ENCODE peak calls at places on chromosomes 13 and 19, in nine cellular contexts. J is pancreas, H is OCI-LY7, B is heart left ventricle, C is HFF-Myc, Z is testis, W is lung, R is esophagus muscularis mucosa, M is endodermal cell. Y is an unnamed sample.

GRCh38 chr13:50214514-50214913 is 199.3 kb downstream of the KCNRG start:
- DNase-seq in C (no peak), B (no peak), Z (no peak), W (no peak), M (no peak), H (no peak), J (no peak), R (no peak), Y (no peak)

GRCh38 chr19:29571181-29571580 is 34.9 kb upstream of the POP4 start:
- DNase-seq in H (no peak), J (no peak), W (no peak), B (no peak), C (no peak), M (no peak), Z (no peak), R (no peak), Y (no peak)

GRCh38 chr13:109389456-109389855 is 396.9 kb downstream of the IRS2 start:
- DNase-seq in W (no peak), M (no peak), B (no peak), C (no peak), R (peak; percentile 24), H (no peak), Z (no peak), J (no peak), Y (peak; percentile 35)

GRCh38 chr19:48659768-48660167 is 13.0 kb downstream of the NTN5 start:
- DNase-seq in J (no peak), R (no peak), H (no peak), C (no peak), W (peak; percentile 74), M (no peak), B (no peak), Z (no peak), Y (peak; percentile 30)

GRCh38 chr19:1416014-1416841 is 8.8 kb downstream of the DAZAP1 start:
- DNase-seq in R (no peak), C (no peak), H (no peak), W (no peak), B (no peak), J (peak; percentile 60), M (no peak), Z (no peak), Y (no peak)

GRCh38 chr19:5625641-5626040 is 2.8 kb downstream of the SAFB start:
- DNase-seq in C (no peak), R (no peak), Z (no peak), B (no peak), H (no peak), J (no peak), W (no peak), M (no peak), Y (no peak)

GRCh38 chr19:6501740-6502648 is at the start of gene TUBB4A:
- DNase-seq in M (peak; percentile 70), W (no peak), B (peak; percentile 32), C (no peak), Z (peak; percentile 59), J (no peak), H (peak; percentile 84), R (no peak), Y (no peak)

GRCh38 chr13:56752630-56753029 is 388.1 kb upstream of the PRR20A start:
- DNase-seq in W (no peak), Z (no peak), C (no peak), R (no peak), B (no peak), H (no peak), J (no peak), M (peak; percentile 65), Y (no peak)

GRCh38 chr13:110624766-110625756 is 9.7 kb downstream of the NAXD start:
- DNase-seq in B (no peak), R (no peak), C (no peak), M (peak; percentile 48), J (no peak), W (no peak), Z (no peak), H (no peak), Y (no peak)

GRCh38 chr19:3171894-3172679 is 6.5 kb upstream of the S1PR4 start:
- DNase-seq in Z (no peak), B (no peak), W (no peak), M (peak; percentile 33), J (no peak), H (no peak), C (no peak), R (no peak), Y (no peak)
- H3K4me3 ChIP-seq in Z (no peak overlapping the region), B (no peak overlapping the region), W (no peak overlapping the region), M (no peak overlapping the region), J (no peak overlapping the region), H (no peak overlapping the region), C (no peak overlapping the region), R (no peak overlapping the region), Y (no peak overlapping the region)

GRCh38 chr19:54030895-54031586 is 32.7 kb downstream of the VSTM1 start:
- DNase-seq in R (no peak), M (peak; percentile 59), B (no peak), C (no peak), Z (no peak), J (no peak), W (no peak), H (peak; percentile 14), Y (peak; percentile 41)
- TF ChIP-seq CTCF in R (no peak), M (peak; percentile 76), B (no peak), C (peak; percentile 63), Z (no peak), J (no peak), W (no peak), H (peak; percentile 70), Y (peak; percentile 65)

GRCh38 chr19:53824134-53824611 is at the start of gene NLRP12:
- DNase-seq in C (no peak), R (no peak), H (no peak), Z (no peak), M (no peak), J (no peak), B (peak; percentile 42), W (peak; percentile 31), Y (no peak)

GRCh38 chr19:53828531-53828930 is 4.4 kb upstream of the NLRP12 start:
- DNase-seq in B (no peak), W (no peak), M (no peak), J (no peak), H (no peak), C (no peak), R (no peak), Z (no peak), Y (no peak)

GRCh38 chr19:53818756-53819155 is 5.4 kb downstream of the NLRP12 start:
- DNase-seq in M (no peak), W (no peak), C (no peak), B (no peak), J (no peak), R (no peak), H (no peak), Z (no peak), Y (no peak)

DNA sequence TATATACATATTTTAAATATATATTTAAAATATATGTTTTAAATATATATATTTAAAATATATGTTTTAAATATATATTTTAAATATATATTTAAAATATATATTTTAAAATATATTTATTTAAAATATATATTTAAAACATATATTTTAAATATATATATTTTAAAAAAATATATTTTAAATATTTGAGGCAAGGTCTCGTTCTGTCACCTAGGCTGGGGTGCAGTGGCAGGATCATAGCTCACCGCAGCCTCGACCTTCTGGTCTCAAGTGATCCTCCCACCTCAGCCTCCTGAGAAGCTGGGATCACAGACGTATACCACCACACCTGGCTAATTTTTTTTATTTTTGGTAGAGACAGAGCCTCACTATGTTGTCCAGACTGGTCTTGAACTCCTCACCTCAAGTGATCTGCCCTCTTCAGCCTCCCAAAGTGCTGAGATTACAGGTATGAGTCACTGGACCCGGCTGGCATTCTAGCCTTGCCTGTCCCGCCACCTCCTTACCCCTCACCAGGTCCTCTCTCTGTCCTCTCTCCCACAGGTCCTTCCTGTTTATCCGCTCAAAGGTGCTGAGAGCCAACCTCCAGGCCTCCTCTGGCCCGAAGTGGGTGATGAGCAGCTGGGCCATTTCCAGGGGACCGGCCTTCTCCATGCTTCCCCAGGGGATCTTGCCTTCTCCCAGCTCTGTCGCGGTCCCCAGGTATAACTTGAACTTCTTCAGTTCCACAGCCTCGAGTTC is 564 bp downstream of the NLRP12 start:
- DNase-seq in W (no peak), J (no peak), Z (no peak), M (no peak), C (no peak), R (no peak), B (no peak), H (no peak), Y (no peak)
- H3K4me3 ChIP-seq in W (no peak overlapping the region), J (no peak overlapping the region), Z (no peak overlapping the region), M (no peak overlapping the region), C (no peak overlapping the region), R (no peak overlapping the region), B (no peak overlapping the region), H (no peak overlapping the region), Y (no peak overlapping the region)

GRCh38 chr19:18112989-18113478 is 15.5 kb downstream of the MAST3 start:
- DNase-seq in H (peak; percentile 81), W (peak; percentile 88), Z (peak; percentile 90), J (peak; percentile 87), C (peak; percentile 63), B (peak; percentile 85), M (peak; percentile 97), R (no peak), Y (peak; percentile 65)
- TF ChIP-seq CTCF in H (peak; percentile 90), W (peak; percentile 84), Z (peak; percentile 58), J (peak; percentile 79), C (peak; percentile 92), B (peak; percentile 83), M (peak; percentile 95), R (peak; percentile 84), Y (peak; percentile 94)

DNA sequence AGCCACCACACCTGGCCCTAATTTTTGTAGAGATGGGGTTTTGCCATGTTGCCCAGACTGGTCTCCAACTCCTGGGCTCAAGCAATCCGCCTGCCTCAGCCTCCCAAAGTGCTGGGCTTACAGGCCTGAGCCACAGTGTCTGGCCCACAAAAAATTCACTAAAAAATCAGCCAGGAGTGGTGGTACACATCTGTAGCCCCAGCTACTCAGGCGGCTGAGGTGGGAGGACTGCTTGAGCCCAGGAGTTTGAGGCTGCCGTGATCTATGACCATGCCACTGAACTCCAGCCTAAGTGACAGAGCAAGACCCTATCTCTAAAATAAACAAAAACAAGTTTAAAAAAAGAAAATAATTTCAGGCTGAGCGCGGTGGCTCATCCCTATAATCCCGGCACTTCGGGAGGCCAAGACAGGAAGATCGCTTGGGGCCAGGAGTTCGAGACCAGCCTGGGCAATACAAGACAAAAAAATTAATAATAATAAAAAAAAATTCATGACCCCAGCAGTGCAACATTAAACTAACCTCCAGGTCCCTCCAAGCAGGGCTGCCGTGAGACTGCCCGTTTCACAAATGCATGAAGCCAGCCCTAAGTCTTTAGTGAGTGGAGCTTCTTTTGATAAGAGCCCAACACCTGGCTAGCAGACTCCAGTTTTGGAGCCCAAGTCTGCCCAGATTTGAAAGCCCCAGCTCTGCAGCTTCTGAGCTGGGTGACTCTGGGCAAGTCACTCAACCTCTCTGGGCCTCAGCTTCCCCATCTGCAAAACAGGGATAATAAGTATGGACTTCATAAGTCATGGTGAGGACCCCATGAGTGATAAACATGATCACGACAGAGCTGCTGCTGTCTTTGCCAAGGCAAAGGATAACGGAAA is 38.6 kb upstream of the NANOS3 start:
- DNase-seq in W (no peak), R (no peak), M (no peak), H (no peak), Z (no peak), B (no peak), C (no peak), J (no peak), Y (no peak)
- H3K4me3 ChIP-seq in W (peak overlapping the region; percentile 27), R (peak overlapping the region; percentile 100), M (no peak overlapping the region), H (peak overlapping the region; percentile 65), Z (peak overlapping the region; percentile 86), B (peak overlapping the region; percentile 93), C (peak overlapping the region; percentile 96), J (no peak overlapping the region), Y (peak overlapping the region; percentile 83)

Y was measured in foreskin fibroblast.